ENCODE peak calls at places on chromosome 22, in six cellular contexts. W is GM12878, A is A549, I is K562, F is HepG2, N is SK-N-SH. O is an unnamed sample.

GRCh38 chr22:40666151-40666848 is 13.0 kb upstream of the MCHR1 start:
- DNase-seq in A (no peak), I (peak; percentile 2), F (no peak), N (no peak), W (no peak), O (peak; percentile 53)

GRCh38 chr22:49933236-49933921 is 14.9 kb downstream of the CRELD2 start:
- DNase-seq in A (no peak), F (no peak), N (peak; percentile 61), I (no peak), W (no peak), O (no peak)

GRCh38 chr22:35697142-35697541 is 20.5 kb upstream of the APOL5 start:
- DNase-seq in I (no peak), N (no peak), F (no peak), W (no peak), A (no peak), O (no peak)

GRCh38 chr22:17919276-17920144 is 104.9 kb downstream of the MICAL3 start:
- DNase-seq in N (peak; percentile 59), W (no peak), I (no peak), F (no peak), A (no peak), O (no peak)

GRCh38 chr22:25362215-25362882 is 142.9 kb downstream of the CRYBB2 start:
- DNase-seq in W (no peak), F (peak; percentile 35), I (peak; percentile 67), A (peak; percentile 21), N (peak; percentile 83), O (peak; percentile 38)

GRCh38 chr22:30396871-30397655 is at the start of gene SEC14L2:
- DNase-seq in A (peak; percentile 33), W (no peak), I (no peak), F (no peak), N (peak; percentile 90), O (peak; percentile 26)

GRCh38 chr22:44701187-44701586 is 817 bp upstream of the PRR5 start:
- DNase-seq in A (no peak), W (no peak), F (no peak), I (no peak), N (no peak), O (no peak)

GRCh38 chr22:25048659-25049657 is 96.4 kb downstream of the KIAA1671 start:
- DNase-seq in F (peak; percentile 62), A (peak; percentile 64), N (peak; percentile 84), W (no peak), I (peak; percentile 60), O (peak; percentile 23)

GRCh38 chr22:30301995-30302809 is 12.9 kb upstream of the CASTOR1 start:
- DNase-seq in W (no peak), F (no peak), I (no peak), A (no peak), N (no peak), O (peak; percentile 59)

GRCh38 chr22:29574762-29575450 is 6.0 kb downstream of the NIPSNAP1 start:
- DNase-seq in F (peak; percentile 81), N (no peak), I (no peak), A (no peak), W (no peak), O (no peak)

GRCh38 chr22:31753005-31753633 is 700 bp upstream of the DEPDC5 start:
- DNase-seq in N (peak; percentile 77), W (no peak), I (peak; percentile 70), F (peak; percentile 87), A (peak; percentile 5), O (no peak)

GRCh38 chr22:30336752-30337460 is 10.2 kb upstream of the TBC1D10A start:
- DNase-seq in A (no peak), N (no peak), W (no peak), I (no peak), F (no peak), O (no peak)

GRCh38 chr22:49243335-49243734 is 584.3 kb downstream of the BRD1 start:
- DNase-seq in I (no peak), N (no peak), A (no peak), F (no peak), W (no peak), O (no peak)

GRCh38 chr22:26536056-26536761 is 23.9 kb upstream of the TFIP11 start:
- DNase-seq in F (no peak), I (no peak), N (no peak), W (no peak), A (no peak), O (no peak)

GRCh38 chr22:41524809-41525449 is 19.3 kb downstream of the POLR3H start:
- DNase-seq in A (no peak), W (no peak), I (no peak), F (no peak), N (no peak), O (no peak)

GRCh38 chr22:43113516-43114251 is 3.1 kb downstream of the BIK start:
- DNase-seq in F (peak; percentile 24), W (no peak), I (no peak), A (no peak), N (no peak), O (no peak)

GRCh38 chr22:43561421-43562178 is 149.8 kb downstream of the MPPED1 start:
- DNase-seq in W (no peak), N (peak; percentile 74), I (no peak), A (no peak), F (no peak), O (no peak)

GRCh38 chr22:48781391-48781790 is 1046.3 kb downstream of the BRD1 start:
- DNase-seq in A (no peak), N (no peak), W (no peak), I (no peak), F (no peak), O (no peak)

GRCh38 chr22:20015971-20016733 is 471 bp downstream of the ARVCF start:
- DNase-seq in F (peak; percentile 27), N (peak; percentile 71), I (peak; percentile 67), W (no peak), A (peak; percentile 12), O (no peak)

DNA sequence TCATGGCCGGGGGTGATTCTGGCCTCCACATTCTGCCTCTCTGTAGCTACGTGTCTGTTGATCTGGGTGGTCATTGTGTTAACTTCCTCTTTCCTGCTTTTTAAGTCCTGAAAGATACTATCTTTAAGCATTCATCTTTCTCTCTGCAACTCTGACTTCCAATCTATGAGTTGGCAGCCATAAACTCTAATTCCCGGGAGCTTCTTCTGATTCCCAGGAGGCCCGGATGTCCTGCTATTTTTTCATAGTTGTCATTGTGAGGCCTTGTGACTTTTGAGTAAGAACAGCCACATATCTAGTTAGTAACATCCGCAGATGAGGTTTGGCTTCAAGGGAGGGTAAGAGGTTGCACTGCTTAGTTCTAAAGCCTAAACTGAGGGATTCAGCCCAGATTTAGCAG is 107.8 kb downstream of the SYN3 start:
- DNase-seq in W (no peak), N (peak; percentile 18), A (no peak), I (no peak), F (no peak), O (no peak)
- TF ChIP-seq CTCF in W (no peak), N (no peak), A (no peak), I (no peak), F (no peak), O (no peak)

DNA sequence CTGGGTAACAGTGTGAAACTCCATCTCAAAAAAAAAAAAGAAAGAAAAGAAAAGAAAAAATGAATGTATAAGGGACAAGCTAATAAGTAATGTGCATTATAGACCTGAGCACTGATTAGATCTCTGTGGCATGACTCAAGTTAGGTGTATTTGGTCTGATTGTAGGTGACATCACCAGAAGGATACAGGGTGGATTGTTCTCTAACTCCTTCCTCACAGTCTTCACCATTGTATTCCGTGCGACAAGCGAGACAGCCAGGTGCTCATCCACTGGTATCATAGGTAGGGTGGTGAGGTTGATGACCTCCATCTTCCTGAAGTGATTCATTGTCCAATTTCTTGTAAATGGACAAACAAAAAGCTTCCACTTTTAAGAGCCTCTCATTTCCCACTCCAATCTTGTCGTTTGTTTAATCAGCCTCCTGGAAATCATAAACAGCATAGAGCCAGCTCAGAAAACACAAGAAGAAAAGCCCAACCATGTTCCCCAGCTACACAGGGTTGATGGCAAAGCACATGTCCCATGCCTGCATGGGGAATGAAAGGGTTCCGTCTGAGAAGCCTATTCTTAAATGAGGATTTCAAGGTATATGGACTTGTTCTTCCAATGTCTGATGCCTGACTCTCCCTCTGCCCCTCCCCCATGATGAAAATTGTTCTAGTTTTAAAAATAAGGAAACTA is 6.2 kb downstream of the FAM227A start:
- DNase-seq in I (no peak), W (no peak), A (no peak), N (no peak), F (no peak), O (no peak)
- TF ChIP-seq SMC3 in I (no peak), W (no peak), A (no peak), N (no peak), F (no peak), O (no peak)

GRCh38 chr22:23410411-23410810 is 169.7 kb downstream of the IGLL1 start:
- DNase-seq in I (no peak), A (no peak), F (no peak), W (no peak), N (no peak), O (no peak)
- TF ChIP-seq CTCF in I (no peak), A (no peak), F (peak; percentile 14), W (no peak), N (no peak), O (no peak)

GRCh38 chr22:27828214-27828587 is 26.6 kb upstream of the MN1 start:
- DNase-seq in N (no peak), W (no peak), I (no peak), F (no peak), A (no peak), O (no peak)
- TF ChIP-seq SMC3 in N (no peak), W (no peak), I (no peak), F (no peak), A (no peak), O (no peak)

DNA sequence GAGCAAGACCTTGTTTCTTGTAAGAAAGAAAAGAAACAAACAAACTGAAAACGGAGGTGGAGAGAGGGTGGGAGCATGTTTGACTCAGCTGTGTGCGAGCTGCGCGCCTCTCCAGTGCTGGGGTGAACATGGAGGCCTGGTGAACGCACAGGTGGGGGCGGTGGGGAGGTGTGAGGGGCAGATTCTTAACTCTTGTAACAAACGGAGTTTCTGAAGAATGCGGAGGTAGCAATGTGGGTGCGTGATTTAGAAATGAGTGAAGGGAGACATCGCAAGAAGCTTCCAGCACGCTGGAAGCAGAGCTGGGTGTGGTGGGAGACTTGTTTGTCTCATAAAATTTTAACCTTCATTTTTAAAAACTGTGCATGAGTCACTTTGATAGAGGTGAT is 14.1 kb upstream of the TRMU start:
- DNase-seq in W (no peak), N (no peak), F (no peak), A (no peak), I (no peak), O (no peak)
- TF ChIP-seq CTCF in W (no peak), N (no peak), F (no peak), A (no peak), I (no peak), O (no peak)

O was measured in IMR-90.